ENCODE peak calls at places on chromosomes 2 and 18, in six cellular contexts. One of them, this sample, is unnamed.

GRCh38 chr2:39678170-39678569 is 12.5 kb downstream of the TMEM178A start:
- DNase-seq in dorsolateral prefrontal cortex: no peak
- DNase-seq in BE2C: no peak
- DNase-seq in HFF-Myc: no peak
- DNase-seq in lower leg skin: no peak
- DNase-seq in fibroblast of pulmonary artery: no peak
- DNase-seq in this sample: no peak

GRCh38 chr2:222577341-222577740 is 78.6 kb downstream of the FARSB start:
- DNase-seq in dorsolateral prefrontal cortex: no peak
- DNase-seq in BE2C: no peak
- DNase-seq in HFF-Myc: no peak
- DNase-seq in lower leg skin: no peak
- DNase-seq in fibroblast of pulmonary artery: no peak
- DNase-seq in this sample: no peak

GRCh38 chr2:181252248-181253148 is 204.7 kb upstream of the ITGA4 start:
- DNase-seq in dorsolateral prefrontal cortex: no peak
- DNase-seq in BE2C: no peak
- DNase-seq in HFF-Myc: no peak
- DNase-seq in lower leg skin: no peak
- DNase-seq in fibroblast of pulmonary artery: no peak
- DNase-seq in this sample: no peak

GRCh38 chr2:85536479-85536878 is 2.5 kb upstream of the MAT2A start:
- DNase-seq in dorsolateral prefrontal cortex: peak; percentile 20
- DNase-seq in BE2C: peak; percentile 39
- DNase-seq in HFF-Myc: peak; percentile 72
- DNase-seq in lower leg skin: no peak
- DNase-seq in fibroblast of pulmonary artery: peak; percentile 75
- DNase-seq in this sample: no peak

GRCh38 chr18:44170208-44170880 is 510.3 kb upstream of the SETBP1 start:
- DNase-seq in dorsolateral prefrontal cortex: no peak
- DNase-seq in BE2C: no peak
- DNase-seq in HFF-Myc: no peak
- DNase-seq in lower leg skin: no peak
- DNase-seq in fibroblast of pulmonary artery: peak; percentile 17
- DNase-seq in this sample: no peak

GRCh38 chr2:39356922-39357639 is 80.0 kb downstream of the MAP4K3 start:
- DNase-seq in dorsolateral prefrontal cortex: no peak
- DNase-seq in BE2C: no peak
- DNase-seq in HFF-Myc: no peak
- DNase-seq in lower leg skin: no peak
- DNase-seq in fibroblast of pulmonary artery: no peak
- DNase-seq in this sample: no peak

GRCh38 chr2:241702405-241703127 is 727 bp downstream of the ING5 start:
- DNase-seq in dorsolateral prefrontal cortex: peak; percentile 28
- DNase-seq in BE2C: peak; percentile 92
- DNase-seq in HFF-Myc: no peak
- DNase-seq in lower leg skin: peak; percentile 96
- DNase-seq in fibroblast of pulmonary artery: peak; percentile 64
- DNase-seq in this sample: peak; percentile 63

GRCh38 chr2:45867800-45868199 is 216.3 kb downstream of the PRKCE start:
- DNase-seq in dorsolateral prefrontal cortex: no peak
- DNase-seq in BE2C: no peak
- DNase-seq in HFF-Myc: no peak
- DNase-seq in lower leg skin: no peak
- DNase-seq in fibroblast of pulmonary artery: no peak
- DNase-seq in this sample: no peak

GRCh38 chr2:214127178-214127970 is 283.5 kb upstream of the VWC2L start:
- DNase-seq in dorsolateral prefrontal cortex: no peak
- DNase-seq in BE2C: no peak
- DNase-seq in HFF-Myc: no peak
- DNase-seq in lower leg skin: peak; percentile 87
- DNase-seq in fibroblast of pulmonary artery: peak; percentile 41
- DNase-seq in this sample: no peak

GRCh38 chr2:1246239-1246638 is 167.0 kb upstream of the TPO start:
- DNase-seq in dorsolateral prefrontal cortex: no peak
- DNase-seq in BE2C: no peak
- DNase-seq in HFF-Myc: no peak
- DNase-seq in lower leg skin: no peak
- DNase-seq in fibroblast of pulmonary artery: no peak
- DNase-seq in this sample: no peak

GRCh38 chr2:234905547-234906260 is 46.1 kb upstream of the SH3BP4 start:
- DNase-seq in dorsolateral prefrontal cortex: no peak
- DNase-seq in BE2C: no peak
- DNase-seq in HFF-Myc: no peak
- DNase-seq in lower leg skin: no peak
- DNase-seq in fibroblast of pulmonary artery: peak; percentile 22
- DNase-seq in this sample: no peak

GRCh38 chr2:208982831-208983230 is 441.0 kb upstream of the MAP2 start:
- DNase-seq in dorsolateral prefrontal cortex: no peak
- DNase-seq in BE2C: no peak
- DNase-seq in HFF-Myc: no peak
- DNase-seq in lower leg skin: no peak
- DNase-seq in fibroblast of pulmonary artery: no peak
- DNase-seq in this sample: no peak

DNA sequence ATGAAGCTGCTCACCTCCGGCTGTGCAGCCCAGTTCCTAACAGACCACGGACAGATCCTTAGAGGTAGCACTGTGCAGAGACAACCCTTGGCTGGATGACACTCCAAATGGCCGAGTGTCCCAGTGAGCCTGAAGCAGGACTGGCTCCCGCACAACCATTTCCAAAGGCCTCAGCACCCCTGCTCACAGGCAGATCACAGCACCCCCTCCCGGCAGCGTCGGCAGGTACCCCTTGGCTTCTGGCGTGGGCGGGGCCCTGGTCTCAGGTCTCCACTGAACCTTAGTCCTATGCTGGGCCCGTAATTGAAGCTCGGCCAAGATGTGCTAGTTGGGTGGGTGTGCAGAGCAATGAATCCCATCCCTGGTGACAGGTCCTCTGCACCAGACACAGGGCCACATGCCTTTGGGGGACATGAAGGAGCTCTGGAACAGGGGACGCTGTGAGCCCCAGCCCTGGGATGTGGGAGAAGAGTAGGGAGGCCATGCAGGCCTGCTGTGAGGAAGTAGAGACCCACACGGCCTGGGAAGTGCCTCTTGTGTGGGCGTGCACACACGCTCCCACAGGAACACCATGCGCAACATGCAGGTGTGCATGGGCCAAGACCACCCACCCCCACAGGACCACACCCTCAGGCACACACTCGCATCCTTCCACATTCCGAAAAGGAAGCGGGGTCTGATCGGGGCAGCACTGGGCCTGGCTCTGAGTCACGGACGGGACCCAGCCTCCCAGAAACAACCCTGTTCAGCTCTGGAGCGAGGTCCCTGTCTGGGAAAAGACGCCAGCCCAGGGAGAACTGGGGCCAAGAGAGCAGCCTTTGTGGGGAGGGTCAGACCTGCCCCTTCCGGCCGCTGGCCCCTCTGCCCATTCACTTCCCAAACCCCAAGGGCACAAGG is 2.8 kb downstream of the DUSP2 start:
- DNase-seq in dorsolateral prefrontal cortex: no peak
- DNase-seq in BE2C: no peak
- DNase-seq in HFF-Myc: no peak
- DNase-seq in lower leg skin: no peak
- DNase-seq in fibroblast of pulmonary artery: no peak
- DNase-seq in this sample: no peak
- TF ChIP-seq CTCF in dorsolateral prefrontal cortex: no peak
- TF ChIP-seq CTCF in BE2C: no peak
- TF ChIP-seq CTCF in HFF-Myc: no peak
- TF ChIP-seq CTCF in lower leg skin: no peak
- TF ChIP-seq CTCF in fibroblast of pulmonary artery: no peak
- TF ChIP-seq CTCF in this sample: peak; percentile 80

GRCh38 chr2:11748018-11748860 is 1.8 kb downstream of the LPIN1 start:
- DNase-seq in dorsolateral prefrontal cortex: no peak
- DNase-seq in BE2C: no peak
- DNase-seq in HFF-Myc: no peak
- DNase-seq in lower leg skin: no peak
- DNase-seq in fibroblast of pulmonary artery: no peak
- DNase-seq in this sample: no peak

GRCh38 chr2:11750422-11750821 is 4.0 kb downstream of the LPIN1 start:
- DNase-seq in dorsolateral prefrontal cortex: no peak
- DNase-seq in BE2C: no peak
- DNase-seq in HFF-Myc: peak; percentile 67
- DNase-seq in lower leg skin: no peak
- DNase-seq in fibroblast of pulmonary artery: no peak
- DNase-seq in this sample: no peak

GRCh38 chr2:11750917-11751316 is 4.5 kb downstream of the LPIN1 start:
- DNase-seq in dorsolateral prefrontal cortex: no peak
- DNase-seq in BE2C: no peak
- DNase-seq in HFF-Myc: no peak
- DNase-seq in lower leg skin: no peak
- DNase-seq in fibroblast of pulmonary artery: no peak
- DNase-seq in this sample: no peak

GRCh38 chr2:11748861-11749645 is 2.6 kb downstream of the LPIN1 start:
- DNase-seq in dorsolateral prefrontal cortex: no peak
- DNase-seq in BE2C: no peak
- DNase-seq in HFF-Myc: no peak
- DNase-seq in lower leg skin: no peak
- DNase-seq in fibroblast of pulmonary artery: no peak
- DNase-seq in this sample: no peak

GRCh38 chr2:11749646-11750349 is 3.4 kb downstream of the LPIN1 start:
- DNase-seq in dorsolateral prefrontal cortex: peak; percentile 46
- DNase-seq in BE2C: peak; percentile 47
- DNase-seq in HFF-Myc: no peak
- DNase-seq in lower leg skin: no peak
- DNase-seq in fibroblast of pulmonary artery: no peak
- DNase-seq in this sample: no peak
- H3K4me3 ChIP-seq in dorsolateral prefrontal cortex: no peak overlapping the region
- H3K4me3 ChIP-seq in BE2C: peak overlapping the region; percentile 5
- H3K4me3 ChIP-seq in HFF-Myc: peak overlapping the region; percentile 74
- H3K4me3 ChIP-seq in lower leg skin: no peak overlapping the region
- H3K4me3 ChIP-seq in fibroblast of pulmonary artery: no peak overlapping the region
- H3K4me3 ChIP-seq in this sample: peak overlapping the region; percentile 67

DNA sequence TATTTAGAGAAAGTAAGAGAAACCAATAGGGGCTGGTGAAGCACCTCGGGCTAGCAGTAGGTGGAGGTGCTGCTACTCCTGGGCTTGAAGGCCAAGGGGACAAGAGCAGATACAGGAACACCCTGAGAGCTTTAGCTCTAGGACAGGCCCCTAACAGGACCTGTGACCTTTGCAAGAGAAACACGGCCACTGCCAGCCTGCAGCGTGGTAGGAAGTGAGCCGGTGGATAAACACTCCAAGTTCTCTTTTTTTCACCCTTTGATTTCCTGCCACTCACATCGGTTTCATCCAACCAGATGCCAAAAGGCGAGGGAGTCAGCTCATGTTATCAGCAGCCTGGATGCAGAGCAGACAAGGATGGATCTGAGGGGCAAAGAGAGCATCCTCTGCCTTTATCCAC is 66.8 kb upstream of the SPRED2 start:
- DNase-seq in dorsolateral prefrontal cortex: no peak
- DNase-seq in BE2C: no peak
- DNase-seq in HFF-Myc: no peak
- DNase-seq in lower leg skin: peak; percentile 28
- DNase-seq in fibroblast of pulmonary artery: no peak
- DNase-seq in this sample: no peak
- TF ChIP-seq CTCF in dorsolateral prefrontal cortex: no peak
- TF ChIP-seq CTCF in BE2C: no peak
- TF ChIP-seq CTCF in HFF-Myc: no peak
- TF ChIP-seq CTCF in lower leg skin: no peak
- TF ChIP-seq CTCF in fibroblast of pulmonary artery: no peak
- TF ChIP-seq CTCF in this sample: no peak

DNA sequence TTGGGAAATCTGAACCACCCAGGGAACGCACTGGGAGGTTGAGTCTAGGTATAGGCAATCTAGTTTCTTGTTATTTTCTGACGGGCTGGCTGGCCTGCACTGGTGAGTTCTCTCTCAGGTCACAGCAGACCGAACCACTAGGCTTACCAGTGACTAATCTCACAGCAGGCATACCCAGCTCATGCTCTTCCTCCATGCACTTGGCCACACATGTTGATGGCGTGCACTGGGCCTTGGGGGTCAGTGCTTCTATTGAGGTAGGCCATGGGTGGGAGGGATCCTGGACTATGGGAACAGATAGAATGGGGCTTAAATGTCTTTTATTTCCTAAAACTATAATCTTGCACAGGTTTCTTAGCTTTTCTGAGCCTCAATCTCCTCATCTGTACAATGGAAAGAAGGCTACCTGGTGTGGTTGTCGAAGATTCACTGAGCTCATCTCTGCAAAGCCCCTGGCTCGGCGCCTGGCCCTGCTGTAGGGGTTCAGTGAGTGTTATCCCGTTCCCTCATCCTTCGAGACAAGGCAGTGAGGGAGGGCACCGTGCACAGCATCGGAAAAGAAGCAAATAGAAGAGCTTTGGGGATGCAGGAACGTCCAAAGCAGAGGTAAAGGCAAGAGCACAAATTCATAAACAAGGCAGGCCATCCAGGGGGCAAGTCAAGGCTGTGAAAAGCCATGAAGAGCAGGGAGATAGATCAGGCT is 41.3 kb upstream of the ATG16L1 start:
- DNase-seq in dorsolateral prefrontal cortex: no peak
- DNase-seq in BE2C: no peak
- DNase-seq in HFF-Myc: no peak
- DNase-seq in lower leg skin: no peak
- DNase-seq in fibroblast of pulmonary artery: no peak
- DNase-seq in this sample: no peak
- H3K4me3 ChIP-seq in dorsolateral prefrontal cortex: no peak overlapping the region
- H3K4me3 ChIP-seq in BE2C: no peak overlapping the region
- H3K4me3 ChIP-seq in HFF-Myc: no peak overlapping the region
- H3K4me3 ChIP-seq in lower leg skin: no peak overlapping the region
- H3K4me3 ChIP-seq in fibroblast of pulmonary artery: no peak overlapping the region
- H3K4me3 ChIP-seq in this sample: no peak overlapping the region

DNA sequence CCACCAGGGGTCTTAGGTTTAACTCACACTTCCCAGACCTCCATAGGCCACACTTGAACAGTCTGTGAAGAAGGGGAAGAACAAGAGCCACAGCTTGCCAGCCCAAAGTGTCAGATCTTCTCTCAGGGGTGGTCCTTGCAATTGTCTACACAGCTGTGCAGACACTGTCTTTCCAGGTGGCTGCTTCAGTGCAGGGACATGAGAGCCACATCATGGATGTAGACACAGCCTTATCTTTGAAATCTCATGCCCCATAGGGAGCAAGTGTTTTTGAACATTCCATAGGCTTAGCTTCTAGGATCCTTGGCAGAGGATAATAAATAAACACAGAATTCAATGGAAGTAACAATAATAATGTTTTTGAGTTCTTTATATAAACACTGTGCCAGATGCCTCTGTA is 6.7 kb downstream of the ZNF407 start:
- DNase-seq in dorsolateral prefrontal cortex: no peak
- DNase-seq in BE2C: no peak
- DNase-seq in HFF-Myc: no peak
- DNase-seq in lower leg skin: no peak
- DNase-seq in fibroblast of pulmonary artery: no peak
- DNase-seq in this sample: no peak
- TF ChIP-seq CTCF in dorsolateral prefrontal cortex: no peak
- TF ChIP-seq CTCF in BE2C: no peak
- TF ChIP-seq CTCF in HFF-Myc: no peak
- TF ChIP-seq CTCF in lower leg skin: no peak
- TF ChIP-seq CTCF in fibroblast of pulmonary artery: no peak
- TF ChIP-seq CTCF in this sample: no peak

This sample was measured in GM12864.